ENCODE peak calls at places on chromosomes 16 and 17, in seven cellular contexts. One of them, this sample, is unnamed.
A peak's percentile ranks its signal among the peaks of the same experiment; 100 is the strongest.

GRCh38 chr17:63880706-63881105 is 1.0 kb downstream of the GH2 start:
- DNase-seq in anterior cingulate cortex: no peak
- DNase-seq in ACHN: no peak
- DNase-seq in T-helper 17 cell: no peak
- DNase-seq in HuH-7.5: no peak
- DNase-seq in stimulated activated effector memory CD8-positive, alpha-beta T cell treated with anti-CD3 and anti-CD28 coated beads, Interleukin-12 subunit alpha, Interleukin-12 subunit beta, amount 100 ng/mL, for 72 hours: no peak
- DNase-seq in myocyte: no peak
- DNase-seq in this sample: no peak

GRCh38 chr17:68403122-68403521 is 54.2 kb downstream of the WIPI1 start:
- DNase-seq in stimulated activated effector memory CD8-positive, alpha-beta T cell treated with anti-CD3 and anti-CD28 coated beads, Interleukin-12 subunit alpha, Interleukin-12 subunit beta, amount 100 ng/mL, for 72 hours: no peak
- DNase-seq in T-helper 17 cell: no peak
- DNase-seq in anterior cingulate cortex: no peak
- DNase-seq in HuH-7.5: no peak
- DNase-seq in myocyte: no peak
- DNase-seq in ACHN: no peak
- DNase-seq in this sample: no peak

GRCh38 chr17:70610161-70610560 is 440.8 kb downstream of the KCNJ2 start:
- DNase-seq in HuH-7.5: no peak
- DNase-seq in T-helper 17 cell: no peak
- DNase-seq in anterior cingulate cortex: no peak
- DNase-seq in myocyte: no peak
- DNase-seq in ACHN: no peak
- DNase-seq in stimulated activated effector memory CD8-positive, alpha-beta T cell treated with anti-CD3 and anti-CD28 coated beads, Interleukin-12 subunit alpha, Interleukin-12 subunit beta, amount 100 ng/mL, for 72 hours: no peak
- DNase-seq in this sample: no peak

GRCh38 chr16:85564277-85565051 is 48.7 kb upstream of the GSE1 start:
- DNase-seq in myocyte: peak; percentile 47
- DNase-seq in HuH-7.5: peak; percentile 71
- DNase-seq in T-helper 17 cell: no peak
- DNase-seq in stimulated activated effector memory CD8-positive, alpha-beta T cell treated with anti-CD3 and anti-CD28 coated beads, Interleukin-12 subunit alpha, Interleukin-12 subunit beta, amount 100 ng/mL, for 72 hours: peak; percentile 51
- DNase-seq in anterior cingulate cortex: no peak
- DNase-seq in ACHN: peak; percentile 16
- DNase-seq in this sample: peak; percentile 28

GRCh38 chr17:13513039-13513405 is 88.7 kb downstream of the HS3ST3A1 start:
- DNase-seq in HuH-7.5: no peak
- DNase-seq in ACHN: no peak
- DNase-seq in T-helper 17 cell: no peak
- DNase-seq in anterior cingulate cortex: no peak
- DNase-seq in myocyte: no peak
- DNase-seq in stimulated activated effector memory CD8-positive, alpha-beta T cell treated with anti-CD3 and anti-CD28 coated beads, Interleukin-12 subunit alpha, Interleukin-12 subunit beta, amount 100 ng/mL, for 72 hours: no peak
- DNase-seq in this sample: no peak

GRCh38 chr16:12646490-12647274 is 157.0 kb downstream of the CPPED1 start:
- DNase-seq in stimulated activated effector memory CD8-positive, alpha-beta T cell treated with anti-CD3 and anti-CD28 coated beads, Interleukin-12 subunit alpha, Interleukin-12 subunit beta, amount 100 ng/mL, for 72 hours: no peak
- DNase-seq in HuH-7.5: no peak
- DNase-seq in T-helper 17 cell: no peak
- DNase-seq in anterior cingulate cortex: peak; percentile 44
- DNase-seq in ACHN: no peak
- DNase-seq in myocyte: no peak
- DNase-seq in this sample: no peak

GRCh38 chr17:82402865-82403264 is 15.3 kb upstream of the HEXD start:
- DNase-seq in ACHN: peak; percentile 84
- DNase-seq in stimulated activated effector memory CD8-positive, alpha-beta T cell treated with anti-CD3 and anti-CD28 coated beads, Interleukin-12 subunit alpha, Interleukin-12 subunit beta, amount 100 ng/mL, for 72 hours: no peak
- DNase-seq in anterior cingulate cortex: no peak
- DNase-seq in HuH-7.5: peak; percentile 64
- DNase-seq in T-helper 17 cell: no peak
- DNase-seq in myocyte: no peak
- DNase-seq in this sample: no peak

GRCh38 chr16:16183562-16183961 is 39.7 kb downstream of the ABCC6 start:
- DNase-seq in myocyte: no peak
- DNase-seq in HuH-7.5: no peak
- DNase-seq in ACHN: peak; percentile 21
- DNase-seq in stimulated activated effector memory CD8-positive, alpha-beta T cell treated with anti-CD3 and anti-CD28 coated beads, Interleukin-12 subunit alpha, Interleukin-12 subunit beta, amount 100 ng/mL, for 72 hours: no peak
- DNase-seq in T-helper 17 cell: no peak
- DNase-seq in anterior cingulate cortex: no peak
- DNase-seq in this sample: no peak

GRCh38 chr16:1810536-1810935 is 16.1 kb downstream of the HAGH start:
- DNase-seq in stimulated activated effector memory CD8-positive, alpha-beta T cell treated with anti-CD3 and anti-CD28 coated beads, Interleukin-12 subunit alpha, Interleukin-12 subunit beta, amount 100 ng/mL, for 72 hours: no peak
- DNase-seq in myocyte: no peak
- DNase-seq in HuH-7.5: no peak
- DNase-seq in ACHN: no peak
- DNase-seq in anterior cingulate cortex: no peak
- DNase-seq in T-helper 17 cell: no peak
- DNase-seq in this sample: no peak

GRCh38 chr17:27218719-27219488 is 75.0 kb upstream of the WSB1 start:
- DNase-seq in myocyte: no peak
- DNase-seq in anterior cingulate cortex: no peak
- DNase-seq in stimulated activated effector memory CD8-positive, alpha-beta T cell treated with anti-CD3 and anti-CD28 coated beads, Interleukin-12 subunit alpha, Interleukin-12 subunit beta, amount 100 ng/mL, for 72 hours: peak; percentile 21
- DNase-seq in ACHN: no peak
- DNase-seq in HuH-7.5: no peak
- DNase-seq in T-helper 17 cell: no peak
- DNase-seq in this sample: no peak

GRCh38 chr17:6546069-6546718 is 10.2 kb downstream of the PITPNM3 start:
- DNase-seq in HuH-7.5: no peak
- DNase-seq in ACHN: peak; percentile 65
- DNase-seq in T-helper 17 cell: no peak
- DNase-seq in anterior cingulate cortex: peak; percentile 20
- DNase-seq in myocyte: peak; percentile 97
- DNase-seq in stimulated activated effector memory CD8-positive, alpha-beta T cell treated with anti-CD3 and anti-CD28 coated beads, Interleukin-12 subunit alpha, Interleukin-12 subunit beta, amount 100 ng/mL, for 72 hours: no peak
- DNase-seq in this sample: no peak

GRCh38 chr16:85057212-85057889 is 29.8 kb downstream of the KIAA0513 start:
- DNase-seq in anterior cingulate cortex: no peak
- DNase-seq in ACHN: peak; percentile 27
- DNase-seq in HuH-7.5: peak; percentile 64
- DNase-seq in T-helper 17 cell: no peak
- DNase-seq in myocyte: no peak
- DNase-seq in stimulated activated effector memory CD8-positive, alpha-beta T cell treated with anti-CD3 and anti-CD28 coated beads, Interleukin-12 subunit alpha, Interleukin-12 subunit beta, amount 100 ng/mL, for 72 hours: no peak
- DNase-seq in this sample: no peak

GRCh38 chr16:47780213-47780612 is 319.1 kb downstream of the PHKB start:
- DNase-seq in myocyte: no peak
- DNase-seq in ACHN: no peak
- DNase-seq in stimulated activated effector memory CD8-positive, alpha-beta T cell treated with anti-CD3 and anti-CD28 coated beads, Interleukin-12 subunit alpha, Interleukin-12 subunit beta, amount 100 ng/mL, for 72 hours: no peak
- DNase-seq in T-helper 17 cell: no peak
- DNase-seq in HuH-7.5: no peak
- DNase-seq in anterior cingulate cortex: no peak
- DNase-seq in this sample: no peak

GRCh38 chr16:62711797-62712196 is 675.6 kb upstream of the CDH8 start:
- DNase-seq in T-helper 17 cell: no peak
- DNase-seq in HuH-7.5: no peak
- DNase-seq in anterior cingulate cortex: no peak
- DNase-seq in myocyte: no peak
- DNase-seq in stimulated activated effector memory CD8-positive, alpha-beta T cell treated with anti-CD3 and anti-CD28 coated beads, Interleukin-12 subunit alpha, Interleukin-12 subunit beta, amount 100 ng/mL, for 72 hours: no peak
- DNase-seq in ACHN: no peak
- DNase-seq in this sample: no peak

GRCh38 chr17:34633760-34634159 is 54.4 kb downstream of the TMEM132E start:
- DNase-seq in ACHN: no peak
- DNase-seq in myocyte: no peak
- DNase-seq in T-helper 17 cell: no peak
- DNase-seq in anterior cingulate cortex: no peak
- DNase-seq in HuH-7.5: no peak
- DNase-seq in stimulated activated effector memory CD8-positive, alpha-beta T cell treated with anti-CD3 and anti-CD28 coated beads, Interleukin-12 subunit alpha, Interleukin-12 subunit beta, amount 100 ng/mL, for 72 hours: no peak
- DNase-seq in this sample: no peak

GRCh38 chr17:38798614-38799500 is 499 bp downstream of the PIP4K2B start:
- DNase-seq in ACHN: peak; percentile 50
- DNase-seq in T-helper 17 cell: no peak
- DNase-seq in myocyte: peak; percentile 63
- DNase-seq in anterior cingulate cortex: peak; percentile 49
- DNase-seq in stimulated activated effector memory CD8-positive, alpha-beta T cell treated with anti-CD3 and anti-CD28 coated beads, Interleukin-12 subunit alpha, Interleukin-12 subunit beta, amount 100 ng/mL, for 72 hours: peak; percentile 23
- DNase-seq in HuH-7.5: peak; percentile 40
- DNase-seq in this sample: peak; percentile 83

This sample was measured in T-helper 2 cell.